ENCODE peak calls at places on chromosome 4, in five cellular contexts. One of them, this sample, is unnamed.

GRCh38 chr4:55098805-55099204 is 26.6 kb downstream of the KDR start:
- DNase-seq in dorsolateral prefrontal cortex: no peak
- DNase-seq in epithelial cell of esophagus: no peak
- DNase-seq in coronary artery: no peak
- DNase-seq in GM13976: no peak
- DNase-seq in this sample: no peak

GRCh38 chr4:16226816-16227461 is 668 bp upstream of the TAPT1 start:
- DNase-seq in dorsolateral prefrontal cortex: peak
- DNase-seq in epithelial cell of esophagus: peak
- DNase-seq in coronary artery: peak
- DNase-seq in GM13976: peak
- DNase-seq in this sample: peak

GRCh38 chr4:186829740-186830449 is 106.2 kb upstream of the FAT1 start:
- DNase-seq in dorsolateral prefrontal cortex: no peak
- DNase-seq in epithelial cell of esophagus: peak
- DNase-seq in coronary artery: no peak
- DNase-seq in GM13976: no peak
- DNase-seq in this sample: no peak

GRCh38 chr4:76420901-76421581 is at the start of gene CCDC158:
- DNase-seq in dorsolateral prefrontal cortex: no peak
- DNase-seq in epithelial cell of esophagus: peak
- DNase-seq in coronary artery: no peak
- DNase-seq in GM13976: peak
- DNase-seq in this sample: no peak

GRCh38 chr4:43757147-43757546 is 691.5 kb downstream of the KCTD8 start:
- DNase-seq in dorsolateral prefrontal cortex: no peak
- DNase-seq in epithelial cell of esophagus: peak
- DNase-seq in coronary artery: no peak
- DNase-seq in GM13976: no peak
- DNase-seq in this sample: no peak

GRCh38 chr4:73612032-73612431 is 8.2 kb downstream of the RASSF6 start:
- DNase-seq in dorsolateral prefrontal cortex: no peak
- DNase-seq in epithelial cell of esophagus: peak
- DNase-seq in coronary artery: no peak
- DNase-seq in GM13976: no peak
- DNase-seq in this sample: no peak

GRCh38 chr4:159248383-159249178 is 145.7 kb downstream of the RAPGEF2 start:
- DNase-seq in dorsolateral prefrontal cortex: no peak
- DNase-seq in epithelial cell of esophagus: no peak
- DNase-seq in coronary artery: no peak
- DNase-seq in GM13976: peak
- DNase-seq in this sample: no peak

GRCh38 chr4:25481648-25482047 is 104.6 kb downstream of the ANAPC4 start:
- DNase-seq in dorsolateral prefrontal cortex: no peak
- DNase-seq in epithelial cell of esophagus: no peak
- DNase-seq in coronary artery: no peak
- DNase-seq in GM13976: no peak
- DNase-seq in this sample: no peak

GRCh38 chr4:70768301-70768948 is 46.7 kb downstream of the RUFY3 start:
- DNase-seq in dorsolateral prefrontal cortex: no peak
- DNase-seq in epithelial cell of esophagus: no peak
- DNase-seq in coronary artery: no peak
- DNase-seq in GM13976: no peak
- DNase-seq in this sample: no peak

GRCh38 chr4:74262522-74262921 is 45.7 kb upstream of the EPGN start:
- DNase-seq in dorsolateral prefrontal cortex: no peak
- DNase-seq in epithelial cell of esophagus: peak
- DNase-seq in coronary artery: no peak
- DNase-seq in GM13976: no peak
- DNase-seq in this sample: no peak

GRCh38 chr4:88938138-88938537 is 118.8 kb downstream of the FAM13A start:
- DNase-seq in dorsolateral prefrontal cortex: no peak
- DNase-seq in epithelial cell of esophagus: peak
- DNase-seq in coronary artery: no peak
- DNase-seq in GM13976: no peak
- DNase-seq in this sample: no peak

GRCh38 chr4:41178372-41179085 is 35.8 kb downstream of the APBB2 start:
- DNase-seq in dorsolateral prefrontal cortex: no peak
- DNase-seq in epithelial cell of esophagus: no peak
- DNase-seq in coronary artery: no peak
- DNase-seq in GM13976: no peak
- DNase-seq in this sample: no peak

GRCh38 chr4:152938237-152938969 is 2.3 kb downstream of the FHDC1 start:
- DNase-seq in dorsolateral prefrontal cortex: peak
- DNase-seq in epithelial cell of esophagus: no peak
- DNase-seq in coronary artery: no peak
- DNase-seq in GM13976: no peak
- DNase-seq in this sample: no peak

GRCh38 chr4:56655209-56655626 is 25.9 kb downstream of the HOPX start:
- DNase-seq in dorsolateral prefrontal cortex: peak
- DNase-seq in epithelial cell of esophagus: peak
- DNase-seq in coronary artery: no peak
- DNase-seq in GM13976: peak
- DNase-seq in this sample: no peak

GRCh38 chr4:7134737-7135388 is 57.5 kb upstream of the SORCS2 start:
- DNase-seq in dorsolateral prefrontal cortex: no peak
- DNase-seq in epithelial cell of esophagus: no peak
- DNase-seq in coronary artery: peak
- DNase-seq in GM13976: no peak
- DNase-seq in this sample: no peak

GRCh38 chr4:37737456-37737855 is 51.3 kb upstream of the RELL1 start:
- DNase-seq in dorsolateral prefrontal cortex: no peak
- DNase-seq in epithelial cell of esophagus: peak
- DNase-seq in coronary artery: no peak
- DNase-seq in GM13976: no peak
- DNase-seq in this sample: no peak

GRCh38 chr4:41204400-41204978 is 9.9 kb downstream of the APBB2 start:
- DNase-seq in dorsolateral prefrontal cortex: no peak
- DNase-seq in epithelial cell of esophagus: peak
- DNase-seq in coronary artery: no peak
- DNase-seq in GM13976: no peak
- DNase-seq in this sample: no peak

GRCh38 chr4:68257719-68258118 is 12.2 kb upstream of the TMPRSS11B start:
- DNase-seq in dorsolateral prefrontal cortex: no peak
- DNase-seq in epithelial cell of esophagus: no peak
- DNase-seq in coronary artery: no peak
- DNase-seq in GM13976: no peak
- DNase-seq in this sample: no peak

GRCh38 chr4:77994194-77994721 is 62.9 kb upstream of the FRAS1 start:
- DNase-seq in dorsolateral prefrontal cortex: no peak
- DNase-seq in epithelial cell of esophagus: peak
- DNase-seq in coronary artery: no peak
- DNase-seq in GM13976: peak
- DNase-seq in this sample: no peak

GRCh38 chr4:26085581-26085980 is 171.6 kb downstream of the SMIM20 start:
- DNase-seq in dorsolateral prefrontal cortex: no peak
- DNase-seq in epithelial cell of esophagus: no peak
- DNase-seq in coronary artery: no peak
- DNase-seq in GM13976: no peak
- DNase-seq in this sample: no peak

GRCh38 chr4:14130551-14130950 is 503.0 kb upstream of the BOD1L1 start:
- DNase-seq in dorsolateral prefrontal cortex: no peak
- DNase-seq in epithelial cell of esophagus: no peak
- DNase-seq in coronary artery: no peak
- DNase-seq in GM13976: no peak
- DNase-seq in this sample: no peak
- TF ChIP-seq CTCF in dorsolateral prefrontal cortex: no peak
- TF ChIP-seq CTCF in epithelial cell of esophagus: no peak
- TF ChIP-seq CTCF in coronary artery: no peak
- TF ChIP-seq CTCF in GM13976: no peak
- TF ChIP-seq CTCF in this sample: no peak

GRCh38 chr4:14749910-14750309 is 252.4 kb upstream of the CPEB2 start:
- DNase-seq in dorsolateral prefrontal cortex: peak
- DNase-seq in epithelial cell of esophagus: peak
- DNase-seq in coronary artery: no peak
- DNase-seq in GM13976: no peak
- DNase-seq in this sample: no peak
- TF ChIP-seq CTCF in dorsolateral prefrontal cortex: peak
- TF ChIP-seq CTCF in epithelial cell of esophagus: peak
- TF ChIP-seq CTCF in coronary artery: no peak
- TF ChIP-seq CTCF in GM13976: peak
- TF ChIP-seq CTCF in this sample: peak

GRCh38 chr4:168755643-168756482 is 254.2 kb downstream of the CBR4 start:
- DNase-seq in dorsolateral prefrontal cortex: no peak
- DNase-seq in epithelial cell of esophagus: peak
- DNase-seq in coronary artery: no peak
- DNase-seq in GM13976: no peak
- DNase-seq in this sample: no peak
- TF ChIP-seq CTCF in dorsolateral prefrontal cortex: no peak
- TF ChIP-seq CTCF in epithelial cell of esophagus: no peak
- TF ChIP-seq CTCF in coronary artery: no peak
- TF ChIP-seq CTCF in GM13976: no peak
- TF ChIP-seq CTCF in this sample: no peak

GRCh38 chr4:110164856-110165255 is 33.6 kb downstream of the ELOVL6 start:
- DNase-seq in dorsolateral prefrontal cortex: no peak
- DNase-seq in epithelial cell of esophagus: peak
- DNase-seq in coronary artery: no peak
- DNase-seq in GM13976: no peak
- DNase-seq in this sample: no peak

GRCh38 chr4:110164251-110164650 is 34.2 kb downstream of the ELOVL6 start:
- DNase-seq in dorsolateral prefrontal cortex: no peak
- DNase-seq in epithelial cell of esophagus: peak
- DNase-seq in coronary artery: no peak
- DNase-seq in GM13976: no peak
- DNase-seq in this sample: no peak

GRCh38 chr4:110165382-110166285 is 32.8 kb downstream of the ELOVL6 start:
- DNase-seq in dorsolateral prefrontal cortex: no peak
- DNase-seq in epithelial cell of esophagus: peak
- DNase-seq in coronary artery: no peak
- DNase-seq in GM13976: no peak
- DNase-seq in this sample: no peak

GRCh38 chr4:110160616-110161015 is 37.8 kb downstream of the ELOVL6 start:
- DNase-seq in dorsolateral prefrontal cortex: no peak
- DNase-seq in epithelial cell of esophagus: no peak
- DNase-seq in coronary artery: no peak
- DNase-seq in GM13976: no peak
- DNase-seq in this sample: no peak

DNA sequence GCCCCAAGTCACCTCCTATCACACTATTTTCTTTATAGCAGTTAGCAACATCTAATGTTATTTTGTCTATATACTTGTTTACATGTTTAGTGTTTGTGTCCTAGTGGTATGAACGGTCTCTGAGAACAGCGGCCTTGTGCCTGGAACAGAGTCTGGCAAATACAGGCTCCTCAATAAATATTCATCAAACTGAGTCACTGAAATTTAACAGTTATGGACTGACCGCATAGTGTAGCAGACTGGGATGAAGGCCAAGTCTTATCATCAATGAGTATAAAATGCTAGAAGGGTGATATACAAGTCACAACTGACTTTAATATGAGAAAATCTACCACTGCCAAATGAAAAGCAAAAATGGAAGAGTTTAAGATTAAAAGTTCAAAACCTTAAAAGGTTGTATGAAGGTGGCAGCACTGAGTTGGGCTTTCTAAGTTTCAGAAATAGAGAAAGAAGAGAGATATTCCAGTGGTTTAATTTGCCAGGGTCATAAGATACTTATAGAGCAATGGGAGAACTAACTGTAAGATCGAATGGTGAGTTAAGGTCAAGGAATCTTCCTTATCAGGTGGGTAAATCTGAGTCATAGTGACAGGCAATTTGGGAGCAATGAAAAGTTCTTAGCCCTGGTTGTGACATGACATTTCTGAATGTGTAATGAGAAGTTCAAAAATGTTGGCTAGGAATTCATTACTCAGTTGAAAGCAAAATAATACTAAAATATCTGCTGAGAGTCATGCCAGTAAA is 34.9 kb downstream of the ELOVL6 start:
- DNase-seq in dorsolateral prefrontal cortex: no peak
- DNase-seq in epithelial cell of esophagus: peak
- DNase-seq in coronary artery: no peak
- DNase-seq in GM13976: no peak
- DNase-seq in this sample: no peak
- TF ChIP-seq CTCF in dorsolateral prefrontal cortex: no peak
- TF ChIP-seq CTCF in epithelial cell of esophagus: no peak
- TF ChIP-seq CTCF in coronary artery: no peak
- TF ChIP-seq CTCF in GM13976: no peak
- TF ChIP-seq CTCF in this sample: no peak

GRCh38 chr4:157763490-157763889 is 409.3 kb downstream of the GASK1B start:
- DNase-seq in dorsolateral prefrontal cortex: no peak
- DNase-seq in epithelial cell of esophagus: no peak
- DNase-seq in coronary artery: no peak
- DNase-seq in GM13976: no peak
- DNase-seq in this sample: no peak
- TF ChIP-seq CTCF in dorsolateral prefrontal cortex: no peak
- TF ChIP-seq CTCF in epithelial cell of esophagus: no peak
- TF ChIP-seq CTCF in coronary artery: no peak
- TF ChIP-seq CTCF in GM13976: no peak
- TF ChIP-seq CTCF in this sample: no peak

GRCh38 chr4:129364747-129365452 is 268.9 kb downstream of the C4orf33 start:
- DNase-seq in dorsolateral prefrontal cortex: no peak
- DNase-seq in epithelial cell of esophagus: no peak
- DNase-seq in coronary artery: no peak
- DNase-seq in GM13976: no peak
- DNase-seq in this sample: no peak
- TF ChIP-seq CTCF in dorsolateral prefrontal cortex: no peak
- TF ChIP-seq CTCF in epithelial cell of esophagus: no peak
- TF ChIP-seq CTCF in coronary artery: no peak
- TF ChIP-seq CTCF in GM13976: no peak
- TF ChIP-seq CTCF in this sample: no peak

This sample was measured in GM06990.